ENCODE peak calls at places on chromosomes 4 and X, in five cellular contexts. T is neuronal stem cell, Y is mesenchymal stem cell, G is mesendoderm, B is IMR-90. D is an unnamed sample.

GRCh38 chrX:130772313-130773140 is 130.5 kb downstream of the ENOX2 start:
- DNase-seq in T (no peak), Y (peak), G (peak), B (peak), D (no peak)

GRCh38 chrX:129556806-129557315 is 16.8 kb downstream of the OCRL start:
- DNase-seq in T (no peak), Y (no peak), G (no peak), B (no peak), D (no peak)

GRCh38 chr4:185201983-185202962 is 1.5 kb downstream of the CFAP97 start:
- DNase-seq in T (no peak), Y (peak), G (peak), B (peak), D (peak)

GRCh38 chr4:110630621-110631402 is 7.9 kb upstream of the PITX2 start:
- DNase-seq in T (peak), Y (peak), G (peak), B (no peak), D (peak)

GRCh38 chr4:15754323-15754722 is 23.8 kb upstream of the CD38 start:
- DNase-seq in T (no peak), Y (peak), G (no peak), B (peak), D (no peak)

GRCh38 chr4:111399523-111400135 is 745.6 kb upstream of the FAM241A start:
- DNase-seq in T (no peak), Y (no peak), G (no peak), B (peak), D (no peak)

GRCh38 chr4:187732524-187732923 is 263.0 kb upstream of the ZFP42 start:
- DNase-seq in T (no peak), Y (peak), G (no peak), B (peak), D (no peak)

GRCh38 chr4:2072971-2073807 is 14.1 kb downstream of the NAT8L start:
- DNase-seq in T (no peak), Y (no peak), G (no peak), B (no peak), D (peak)

GRCh38 chr4:80948161-80948560 is 82.3 kb upstream of the BMP3 start:
- DNase-seq in T (no peak), Y (no peak), G (no peak), B (no peak), D (no peak)

GRCh38 chr4:159922119-159922518 is 819.2 kb downstream of the RAPGEF2 start:
- DNase-seq in T (no peak), Y (no peak), G (no peak), B (no peak), D (no peak)

GRCh38 chr4:153643406-153644016 is 40.6 kb upstream of the TLR2 start:
- DNase-seq in T (no peak), Y (peak), G (peak), B (peak), D (no peak)

GRCh38 chrX:68939868-68940267 is 111.0 kb downstream of the EFNB1 start:
- DNase-seq in T (no peak), Y (no peak), G (no peak), B (no peak), D (peak)

GRCh38 chr4:3435684-3435956 is 6.1 kb upstream of the HGFAC start:
- DNase-seq in T (no peak), Y (no peak), G (no peak), B (no peak), D (no peak)

GRCh38 chr4:5051210-5051691 is at the start of gene STK32B:
- DNase-seq in T (peak), Y (peak), G (peak), B (peak), D (peak)

GRCh38 chrX:153971124-153971631 is 440 bp downstream of the HCFC1 start:
- DNase-seq in T (peak), Y (peak), G (peak), B (peak), D (peak)
- H2BK120ac ChIP-seq in T (peak), Y (peak), G (peak), B (peak), D (peak)

DNA sequence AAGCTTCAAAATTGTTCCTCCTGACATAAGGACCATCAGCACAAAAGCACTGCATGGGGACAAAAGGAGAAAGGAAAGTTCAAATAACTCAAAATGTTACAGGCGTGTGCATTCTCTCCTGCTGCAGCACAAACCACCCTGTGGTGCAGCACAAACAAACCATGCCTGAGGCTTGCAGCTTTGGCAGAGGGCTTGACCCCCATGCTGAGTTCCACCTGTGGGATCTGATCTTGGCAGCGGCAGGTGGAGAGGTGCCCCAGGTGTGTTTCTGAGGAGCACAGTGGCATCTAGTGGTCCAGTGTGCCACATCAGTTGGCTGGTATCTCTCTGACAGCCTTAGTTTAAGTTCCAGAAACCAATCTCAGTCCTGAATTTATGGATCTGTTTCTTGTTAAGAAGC is 164.6 kb downstream of the SOWAHB start:
- DNase-seq in T (no peak), Y (no peak), G (peak), B (no peak), D (peak)
- H2AK5ac ChIP-seq in T (no peak), Y (no peak), G (no peak), B (peak), D (no peak)

DNA sequence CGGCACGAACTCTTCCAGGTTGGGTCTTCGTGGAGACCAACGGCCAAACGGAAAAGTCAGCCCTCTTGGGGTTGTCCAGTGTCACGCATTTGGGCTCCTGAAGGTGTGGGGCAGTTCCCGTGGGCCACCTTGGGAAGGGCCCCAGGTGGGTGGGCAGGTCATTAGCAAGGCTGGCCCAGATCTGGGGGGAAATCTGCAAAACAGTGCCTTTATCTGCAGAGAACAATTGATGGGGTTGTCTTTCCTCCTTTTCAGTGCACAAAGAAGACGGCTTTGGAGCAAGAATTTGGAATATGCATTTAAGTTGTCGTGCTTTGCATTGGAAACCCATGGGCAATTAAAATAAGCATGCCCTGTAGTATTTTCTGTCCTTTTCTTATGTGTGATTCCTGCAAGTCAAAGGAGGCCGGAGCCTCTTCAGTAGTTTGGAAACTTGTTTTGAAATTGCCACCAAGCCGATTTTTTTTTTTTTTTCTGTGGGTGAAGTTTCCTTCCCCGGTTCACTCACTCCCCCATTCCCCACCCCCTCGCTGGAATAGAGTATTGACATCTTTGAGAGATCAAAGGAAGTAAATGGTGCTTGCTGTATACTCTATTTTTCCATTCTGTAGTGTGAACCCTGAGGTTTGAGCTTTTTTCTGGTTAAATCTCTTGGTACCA is 9.8 kb downstream of the ZIC3 start:
- DNase-seq in T (no peak), Y (no peak), G (peak), B (no peak), D (peak)
- H2BK120ac ChIP-seq in T (no peak), Y (no peak), G (no peak), B (no peak), D (no peak)

GRCh38 chr4:70725633-70726032 is 3.9 kb downstream of the RUFY3 start:
- DNase-seq in T (no peak), Y (no peak), G (peak), B (no peak), D (no peak)

GRCh38 chr4:70724463-70724862 is 2.7 kb downstream of the RUFY3 start:
- DNase-seq in T (no peak), Y (no peak), G (no peak), B (no peak), D (no peak)

GRCh38 chr4:70718811-70719604 is 2.8 kb upstream of the RUFY3 start:
- DNase-seq in T (no peak), Y (no peak), G (no peak), B (no peak), D (no peak)

GRCh38 chr4:70722199-70722791 is 531 bp downstream of the RUFY3 start:
- DNase-seq in T (no peak), Y (peak), G (peak), B (peak), D (no peak)

GRCh38 chr4:70721747-70722146 is at the start of gene RUFY3:
- DNase-seq in T (no peak), Y (peak), G (no peak), B (peak), D (no peak)
- H2AK5ac ChIP-seq in T (no peak), Y (no peak), G (no peak), B (peak), D (no peak)